ENCODE peak calls at places on chromosome 11, in eight cellular contexts. T, V, P, Q, C, M, N and A are unnamed samples.

GRCh38 chr11:69624293-69624692 is 16.7 kb upstream of the CCND1 start:
- DNase-seq in Q (no peak), N (no peak), M (no peak), P (no peak), V (no peak), C (no peak), T (no peak), A (no peak)

GRCh38 chr11:61800331-61801281 is 7.9 kb downstream of the FEN1 start:
- DNase-seq in M (no peak), P (no peak), N (no peak), T (peak; percentile 68), V (no peak), Q (no peak), C (no peak), A (no peak)

GRCh38 chr11:8772571-8772970 is 90.0 kb downstream of the RPL27A start:
- DNase-seq in T (no peak), V (no peak), N (no peak), C (no peak), Q (no peak), M (no peak), P (no peak), A (no peak)

GRCh38 chr11:47177229-47177845 is 658 bp upstream of the ARFGAP2 start:
- DNase-seq in T (peak; percentile 74), C (no peak), P (peak; percentile 77), M (no peak), Q (peak; percentile 80), N (peak; percentile 72), V (peak; percentile 71), A (peak; percentile 62)

GRCh38 chr11:15119352-15119751 is 4.6 kb downstream of the INSC start:
- DNase-seq in M (no peak), C (no peak), V (no peak), P (no peak), T (peak; percentile 20), N (no peak), Q (no peak), A (no peak)

GRCh38 chr11:71566081-71566620 is 788 bp downstream of the KRTAP5-10 start:
- DNase-seq in C (no peak), Q (peak; percentile 27), P (no peak), T (no peak), M (no peak), V (no peak), N (no peak), A (no peak)

GRCh38 chr11:88098289-88098688 is 77.0 kb downstream of the RAB38 start:
- DNase-seq in P (no peak), T (no peak), Q (no peak), V (no peak), M (no peak), C (no peak), N (no peak), A (no peak)

GRCh38 chr11:19895776-19896175 is 183.1 kb downstream of the NAV2 start:
- DNase-seq in T (no peak), C (no peak), Q (no peak), P (no peak), M (no peak), V (no peak), N (no peak), A (no peak)

GRCh38 chr11:13486926-13487660 is 8.7 kb downstream of the PTH start:
- DNase-seq in N (peak; percentile 24), Q (peak; percentile 74), V (peak; percentile 49), T (no peak), M (peak; percentile 72), P (no peak), C (no peak), A (peak; percentile 57)

GRCh38 chr11:12216542-12217422 is 106.4 kb downstream of the MICAL2 start:
- DNase-seq in P (no peak), V (no peak), Q (peak; percentile 62), N (peak; percentile 56), T (peak; percentile 36), M (peak; percentile 37), C (no peak), A (no peak)

GRCh38 chr11:26286472-26287066 is 45.4 kb upstream of the ANO3 start:
- DNase-seq in P (no peak), V (peak; percentile 63), T (peak; percentile 37), C (no peak), N (peak; percentile 8), M (no peak), Q (no peak), A (no peak)

GRCh38 chr11:33804471-33804870 is 30.2 kb upstream of the FBXO3 start:
- DNase-seq in N (no peak), T (no peak), P (no peak), V (no peak), C (no peak), Q (no peak), M (no peak), A (no peak)

GRCh38 chr11:33797879-33798278 is 23.6 kb upstream of the FBXO3 start:
- DNase-seq in M (no peak), C (no peak), P (no peak), T (no peak), Q (no peak), V (no peak), N (no peak), A (no peak)

GRCh38 chr11:33801821-33802413 is 27.6 kb upstream of the FBXO3 start:
- DNase-seq in Q (no peak), C (no peak), T (no peak), V (peak; percentile 26), M (no peak), N (no peak), P (no peak), A (no peak)

GRCh38 chr11:33808228-33808828 is 34.0 kb upstream of the FBXO3 start:
- DNase-seq in N (peak; percentile 83), T (peak; percentile 81), C (no peak), M (peak; percentile 84), P (peak; percentile 82), Q (peak; percentile 86), V (peak; percentile 90), A (peak; percentile 78)

GRCh38 chr11:33802414-33802950 is 28.2 kb upstream of the FBXO3 start:
- DNase-seq in N (no peak), Q (peak; percentile 59), M (peak; percentile 25), V (peak; percentile 82), T (peak; percentile 88), P (peak; percentile 36), C (peak; percentile 61), A (no peak)
- H3K4me3 ChIP-seq in N (no peak overlapping the region), Q (no peak overlapping the region), M (peak overlapping the region; percentile 44), V (peak overlapping the region; percentile 77), T (peak overlapping the region; percentile 32), P (no peak overlapping the region), C (peak overlapping the region; percentile 39), A (no peak overlapping the region)

GRCh38 chr11:18492888-18493287 is 33.9 kb downstream of the TSG101 start:
- DNase-seq in N (no peak), T (no peak), P (no peak), C (no peak), V (no peak), M (no peak), Q (no peak), A (no peak)

GRCh38 chr11:18490319-18490718 is 34.7 kb downstream of the LDHAL6A start:
- DNase-seq in Q (no peak), M (no peak), P (no peak), V (no peak), T (peak; percentile 2), N (no peak), C (no peak), A (no peak)

GRCh38 chr11:18493310-18493709 is 33.4 kb downstream of the TSG101 start:
- DNase-seq in T (no peak), M (no peak), C (no peak), V (no peak), N (no peak), Q (no peak), P (no peak), A (no peak)

GRCh38 chr11:18490736-18491485 is 35.3 kb downstream of the LDHAL6A start:
- DNase-seq in C (no peak), Q (peak; percentile 21), M (no peak), V (no peak), N (no peak), T (no peak), P (no peak), A (no peak)

GRCh38 chr11:18491924-18492323 is 34.8 kb downstream of the TSG101 start:
- DNase-seq in M (no peak), V (no peak), C (no peak), Q (no peak), N (no peak), T (peak; percentile 38), P (no peak), A (no peak)
- H3K36me3 ChIP-seq in M (peaks cover 94% of the 10 kb centered on the region), V (peaks cover 17% of the 10 kb centered on the region), C (peaks cover 5% of the 10 kb centered on the region), Q (no peaks in the 10 kb centered on the region), N (peaks cover 68% of the 10 kb centered on the region), T (peaks cover 22% of the 10 kb centered on the region), P (peaks cover 49% of the 10 kb centered on the region), A (peaks cover 66% of the 10 kb centered on the region)

GRCh38 chr11:128513915-128514681 is 73.3 kb downstream of the ETS1 start:
- DNase-seq in Q (no peak), N (no peak), T (no peak), V (no peak), C (no peak), P (no peak), M (no peak), A (peak; percentile 43)

GRCh38 chr11:128516467-128516778 is 70.9 kb downstream of the ETS1 start:
- DNase-seq in N (no peak), P (no peak), C (no peak), Q (no peak), M (no peak), T (no peak), V (no peak), A (peak; percentile 47)

GRCh38 chr11:128515766-128516466 is 71.4 kb downstream of the ETS1 start:
- DNase-seq in C (no peak), P (no peak), M (no peak), N (no peak), Q (no peak), V (no peak), T (no peak), A (peak; percentile 47)

GRCh38 chr11:128516886-128517285 is 70.5 kb downstream of the ETS1 start:
- DNase-seq in C (no peak), T (no peak), M (no peak), N (no peak), P (no peak), Q (no peak), V (no peak), A (no peak)

GRCh38 chr11:128515086-128515485 is 72.3 kb downstream of the ETS1 start:
- DNase-seq in Q (no peak), M (no peak), T (no peak), P (no peak), C (no peak), V (no peak), N (no peak), A (peak; percentile 38)
- H3K4me3 ChIP-seq in Q (no peak overlapping the region), M (peak overlapping the region; percentile 85), T (no peak overlapping the region), P (no peak overlapping the region), C (no peak overlapping the region), V (no peak overlapping the region), N (no peak overlapping the region), A (peak overlapping the region; percentile 100)

GRCh38 chr11:74233683-74234082 is 62.6 kb downstream of the PPME1 start:
- DNase-seq in M (no peak), N (no peak), V (no peak), T (no peak), C (no peak), Q (no peak), P (no peak), A (no peak)
- H3K36me3 ChIP-seq in M (peaks cover 83% of the 10 kb centered on the region), N (peaks cover 61% of the 10 kb centered on the region), V (peaks cover 4% of the 10 kb centered on the region), T (peaks cover 18% of the 10 kb centered on the region), C (peaks cover 37% of the 10 kb centered on the region), Q (peaks cover 5% of the 10 kb centered on the region), P (peaks cover 40% of the 10 kb centered on the region), A (peaks cover 34% of the 10 kb centered on the region)